ENCODE peak calls at places on chromosomes 6 and 20, in four cellular contexts. B, O, A and W are unnamed samples.

GRCh38 chr20:33893314-33893713 is 82.2 kb downstream of the CHMP4B start:
- DNase-seq in B (no peak), O (no peak), A (no peak), W (no peak)

GRCh38 chr6:29071831-29072723 is 15.0 kb downstream of the OR2B3 start:
- DNase-seq in B (peak), O (no peak), A (peak), W (peak)

GRCh38 chr6:39961178-39961577 is 26.9 kb upstream of the MOCS1 start:
- DNase-seq in B (no peak), O (no peak), A (no peak), W (no peak)

GRCh38 chr20:10536531-10536930 is 101.4 kb downstream of the SLX4IP start:
- DNase-seq in B (peak), O (no peak), A (no peak), W (no peak)

GRCh38 chr20:57663241-57663640 is 43.0 kb upstream of the ZBP1 start:
- DNase-seq in B (no peak), O (no peak), A (no peak), W (no peak)

GRCh38 chr6:72651191-72651590 is 29.3 kb downstream of the KCNQ5 start:
- DNase-seq in B (no peak), O (no peak), A (no peak), W (no peak)

GRCh38 chr6:143806282-143807102 is 36.6 kb upstream of the LTV1 start:
- DNase-seq in B (no peak), O (no peak), A (peak), W (no peak)

GRCh38 chr6:130769812-130770211 is 57.4 kb upstream of the SMLR1 start:
- DNase-seq in B (no peak), O (no peak), A (no peak), W (no peak)

GRCh38 chr6:15907914-15908518 is 220.9 kb upstream of the MYLIP start:
- DNase-seq in B (no peak), O (no peak), A (peak), W (no peak)

GRCh38 chr6:111739257-111739696 is 133.6 kb upstream of the TRAF3IP2 start:
- DNase-seq in B (no peak), O (no peak), A (no peak), W (no peak)

GRCh38 chr6:16511048-16511660 is 250.1 kb downstream of the ATXN1 start:
- DNase-seq in B (peak), O (no peak), A (peak), W (peak)

GRCh38 chr6:45608252-45608911 is 230.6 kb upstream of the SUPT3H start:
- DNase-seq in B (no peak), O (no peak), A (no peak), W (no peak)

GRCh38 chr20:2775139-2775538 is 25.3 kb downstream of the CPXM1 start:
- DNase-seq in B (no peak), O (no peak), A (no peak), W (no peak)

GRCh38 chr6:45586216-45587171 is 208.8 kb upstream of the SUPT3H start:
- DNase-seq in B (no peak), O (no peak), A (no peak), W (no peak)

GRCh38 chr6:129598244-129599187 is 111.5 kb downstream of the ARHGAP18 start:
- DNase-seq in B (peak), O (peak), A (peak), W (peak)

GRCh38 chr6:99613705-99614429 is 7.2 kb downstream of the PRDM13 start:
- DNase-seq in B (no peak), O (no peak), A (no peak), W (peak)

GRCh38 chr20:58893355-58894151 is 41.0 kb downstream of the GNAS start:
- DNase-seq in B (no peak), O (no peak), A (no peak), W (no peak)

GRCh38 chr6:108801331-108801730 is 46.9 kb upstream of the ARMC2 start:
- DNase-seq in B (no peak), O (no peak), A (no peak), W (no peak)

GRCh38 chr6:137218917-137219663 is at the start of gene IFNGR1:
- DNase-seq in B (peak), O (peak), A (peak), W (peak)

GRCh38 chr20:564195-564594 is 20.6 kb upstream of the CSNK2A1 start:
- DNase-seq in B (no peak), O (no peak), A (no peak), W (no peak)

GRCh38 chr6:30075094-30075986 is at the start of gene RNF39:
- DNase-seq in B (peak), O (no peak), A (peak), W (no peak)

GRCh38 chr20:7851031-7851490 is 89.2 kb downstream of the HAO1 start:
- DNase-seq in B (no peak), O (no peak), A (no peak), W (no peak)

GRCh38 chr6:149325648-149326236 is 8.2 kb downstream of the TAB2 start:
- DNase-seq in B (no peak), O (no peak), A (no peak), W (no peak)

GRCh38 chr20:49278817-49279676 is 1.2 kb upstream of the ZNFX1 start:
- DNase-seq in B (peak), O (no peak), A (peak), W (no peak)

GRCh38 chr6:43509142-43509983 is 783 bp downstream of the LRRC73 start:
- DNase-seq in B (no peak), O (no peak), A (no peak), W (no peak)

GRCh38 chr6:80280258-80281010 is 174.0 kb downstream of the BCKDHB start:
- DNase-seq in B (no peak), O (no peak), A (no peak), W (no peak)

GRCh38 chr20:39986231-39986904 is 702.7 kb downstream of the MAFB start:
- DNase-seq in B (no peak), O (no peak), A (no peak), W (no peak)

GRCh38 chr20:11047559-11047958 is 373.8 kb upstream of the JAG1 start:
- DNase-seq in B (no peak), O (no peak), A (no peak), W (no peak)

GRCh38 chr20:329851-330232 is 4.5 kb downstream of the SOX12 start:
- DNase-seq in B (no peak), O (no peak), A (no peak), W (no peak)

GRCh38 chr20:43839793-43840199 is 74.9 kb upstream of the TOX2 start:
- DNase-seq in B (no peak), O (no peak), A (no peak), W (no peak)

GRCh38 chr20:45423700-45424099 is 7.8 kb downstream of the PIGT start:
- DNase-seq in B (no peak), O (no peak), A (no peak), W (no peak)

GRCh38 chr20:38230957-38231785 is 29.4 kb downstream of the KIAA1755 start:
- DNase-seq in B (no peak), O (no peak), A (no peak), W (no peak)

GRCh38 chr6:2061880-2062279 is 183.5 kb downstream of the GMDS start:
- DNase-seq in B (no peak), O (no peak), A (no peak), W (no peak)

GRCh38 chr6:109230444-109230843 is 135.1 kb downstream of the CEP57L1 start:
- DNase-seq in B (no peak), O (no peak), A (no peak), W (no peak)

GRCh38 chr6:30685157-30685976 is 1.1 kb downstream of the PPP1R18 start:
- DNase-seq in B (no peak), O (no peak), A (no peak), W (no peak)

GRCh38 chr6:88368071-88368787 is 202.1 kb upstream of the CNR1 start:
- DNase-seq in B (no peak), O (no peak), A (no peak), W (no peak)

GRCh38 chr6:106426258-106426657 is 65.7 kb downstream of the CRYBG1 start:
- DNase-seq in B (no peak), O (no peak), A (no peak), W (no peak)

GRCh38 chr6:149212202-149212601 is 105.3 kb upstream of the TAB2 start:
- DNase-seq in B (no peak), O (no peak), A (no peak), W (no peak)

DNA sequence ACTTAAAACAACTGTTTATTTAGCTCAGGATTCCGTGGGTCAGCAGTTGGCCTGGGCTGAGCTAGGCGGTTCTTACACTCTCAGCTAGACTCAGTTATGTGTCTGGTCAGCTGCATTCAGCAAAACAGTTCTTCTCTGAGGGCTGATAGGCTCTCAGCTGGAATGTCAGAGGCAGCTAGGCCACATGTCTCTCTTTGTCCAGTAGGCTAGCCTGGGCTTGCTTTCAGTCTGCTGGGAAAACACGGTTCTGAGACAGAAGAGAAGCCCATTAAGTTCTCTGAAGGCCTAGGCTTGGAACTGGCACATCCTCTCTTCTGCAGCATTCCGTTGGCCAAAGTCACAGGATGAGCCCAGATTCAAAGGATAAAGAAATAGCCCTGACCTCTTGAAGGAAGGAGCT is 65.6 kb downstream of the TULP4 start:
- DNase-seq in B (no peak), O (no peak), A (no peak), W (no peak)
- TF ChIP-seq BHLHE40 in B (no peak), O (no peak), A (no peak), W (no peak)

GRCh38 chr20:52318601-52319000 is 127.0 kb upstream of the ZFP64 start:
- DNase-seq in B (no peak), O (no peak), A (no peak), W (no peak)

GRCh38 chr20:52311209-52311794 is 119.7 kb upstream of the ZFP64 start:
- DNase-seq in B (no peak), O (no peak), A (no peak), W (no peak)

GRCh38 chr20:52312131-52312729 is 120.7 kb upstream of the ZFP64 start:
- DNase-seq in B (peak), O (peak), A (peak), W (peak)

DNA sequence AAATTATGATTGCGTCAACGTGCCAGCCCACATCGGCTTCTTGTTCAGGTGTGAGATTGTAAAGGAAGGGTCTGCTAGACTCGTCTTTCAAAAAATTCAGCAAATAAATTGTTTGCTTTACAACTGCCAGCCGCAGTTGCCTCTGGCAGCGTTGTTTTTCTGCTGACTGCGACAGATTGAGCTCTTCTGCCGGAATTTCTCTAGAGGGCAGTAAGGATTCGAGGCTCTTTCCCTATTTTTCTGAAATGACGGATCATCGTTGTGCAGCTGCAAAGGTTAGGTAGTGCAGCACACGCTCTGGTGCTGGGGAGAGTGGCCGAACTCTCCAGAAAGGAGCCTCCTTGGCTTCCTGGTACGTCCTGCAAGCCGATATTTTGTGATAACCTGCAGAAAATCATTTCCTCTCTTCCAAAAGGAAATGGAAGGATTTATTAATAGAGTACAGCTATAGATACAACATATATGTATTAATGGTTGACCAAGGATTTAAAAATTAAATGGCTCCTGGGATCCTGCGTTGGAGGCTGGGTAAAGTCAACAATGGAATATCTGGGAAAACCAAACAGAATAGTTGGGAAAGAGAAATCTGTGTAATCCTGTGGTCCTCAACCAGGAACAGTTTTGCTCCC is 121.9 kb upstream of the ZFP64 start:
- DNase-seq in B (peak), O (no peak), A (no peak), W (peak)
- TF ChIP-seq TARDBP in B (no peak), O (no peak), A (no peak), W (no peak)

DNA sequence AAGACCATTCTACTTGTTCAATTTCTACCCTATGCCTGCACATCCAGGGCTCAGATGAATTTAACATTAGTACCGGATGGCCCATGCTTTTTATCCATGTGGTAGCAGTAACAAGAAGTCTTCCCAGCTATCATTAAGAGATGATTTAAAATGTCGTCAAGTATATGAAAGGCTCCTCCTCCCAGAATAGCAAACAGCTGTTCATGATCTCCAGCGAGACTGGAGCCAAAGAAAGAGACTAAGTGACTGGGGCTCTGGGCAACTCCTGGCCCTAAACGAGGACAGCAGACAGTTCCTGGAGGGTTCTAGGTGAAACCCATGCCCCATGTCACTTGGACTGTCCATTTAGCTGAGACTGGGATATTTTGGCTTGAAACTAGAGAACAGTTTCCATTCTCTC is 160.8 kb downstream of the CDC5L start:
- DNase-seq in B (no peak), O (no peak), A (no peak), W (no peak)
- TF ChIP-seq SP1 in B (no peak), O (no peak), A (no peak), W (no peak)

GRCh38 chr6:70377372-70377771 is 35.9 kb upstream of the FAM135A start:
- DNase-seq in B (no peak), O (no peak), A (no peak), W (no peak)

GRCh38 chr6:70379473-70380013 is 33.8 kb upstream of the FAM135A start:
- DNase-seq in B (no peak), O (no peak), A (no peak), W (no peak)

GRCh38 chr6:70376628-70377027 is 36.7 kb upstream of the FAM135A start:
- DNase-seq in B (no peak), O (no peak), A (no peak), W (no peak)

GRCh38 chr6:70375166-70375565 is 38.1 kb upstream of the FAM135A start:
- DNase-seq in B (no peak), O (no peak), A (no peak), W (no peak)

GRCh38 chr6:70375882-70376281 is 37.4 kb upstream of the FAM135A start:
- DNase-seq in B (peak), O (no peak), A (peak), W (no peak)
- TF ChIP-seq BHLHE40 in B (no peak), O (no peak), A (no peak), W (no peak)

GRCh38 chr20:46752639-46753235 is 43.3 kb downstream of the SLC2A10 start:
- DNase-seq in B (peak), O (no peak), A (peak), W (peak)
- TF ChIP-seq TARDBP in B (no peak), O (no peak), A (no peak), W (no peak)